ENCODE peak calls at places on chromosomes 6 and 20, in five cellular contexts. J is K562, D is A549, H is HepG2, S is GM12878. V is an unnamed sample. For H3K4me1, the result is how much of the 10 kb centered on the place peaks cover.

GRCh38 chr6:31945507-31946369 is at the start of gene CFB:
- DNase-seq in J (peak), D (peak), H (peak), S (no peak), V (peak)

GRCh38 chr6:37059344-37060194 is 54.1 kb downstream of the FGD2 start:
- DNase-seq in J (peak), D (peak), H (peak), S (no peak), V (peak)

GRCh38 chr6:151719070-151719469 is 88.4 kb upstream of the ESR1 start:
- DNase-seq in J (no peak), D (no peak), H (no peak), S (no peak), V (no peak)

GRCh38 chr20:21114584-21114983 is 8.4 kb upstream of the LINC00237 start:
- DNase-seq in J (no peak), D (no peak), H (no peak), S (no peak), V (peak)

GRCh38 chr6:14521141-14521540 is 403.6 kb downstream of the CD83 start:
- DNase-seq in J (no peak), D (no peak), H (no peak), S (no peak), V (no peak)

GRCh38 chr20:40493071-40493470 is 196.0 kb downstream of the MAFB start:
- DNase-seq in J (no peak), D (no peak), H (no peak), S (no peak), V (no peak)

GRCh38 chr6:35757461-35758123 is 18.8 kb upstream of the CLPSL2 start:
- DNase-seq in J (peak), D (peak), H (peak), S (no peak), V (peak)

GRCh38 chr20:59455392-59456341 is 148.7 kb upstream of the PHACTR3 start:
- DNase-seq in J (peak), D (peak), H (no peak), S (no peak), V (peak)

GRCh38 chr6:118843685-118844390 is 50.1 kb upstream of the ASF1A start:
- DNase-seq in J (no peak), D (no peak), H (no peak), S (peak), V (no peak)

GRCh38 chr20:6122111-6122872 is 538 bp downstream of the FERMT1 start:
- DNase-seq in J (no peak), D (peak), H (peak), S (no peak), V (peak)

GRCh38 chr6:158620963-158621693 is 23.4 kb downstream of the DYNLT1 start:
- DNase-seq in J (no peak), D (no peak), H (no peak), S (no peak), V (no peak)

GRCh38 chr20:34190679-34191090 is 50.5 kb upstream of the ASIP start:
- DNase-seq in J (peak), D (peak), H (peak), S (no peak), V (peak)

GRCh38 chr6:77633471-77633870 is 19.4 kb upstream of the MEI4 start:
- DNase-seq in J (no peak), D (no peak), H (no peak), S (no peak), V (no peak)

GRCh38 chr20:50930139-50931047 is 844 bp downstream of the ADNP start:
- DNase-seq in J (peak), D (peak), H (no peak), S (no peak), V (no peak)

GRCh38 chr6:75436869-75437268 is 56.7 kb downstream of the FILIP1 start:
- DNase-seq in J (no peak), D (no peak), H (no peak), S (no peak), V (no peak)

GRCh38 chr20:45445805-45446562 is 23.6 kb upstream of the WFDC2 start:
- DNase-seq in J (peak), D (peak), H (peak), S (no peak), V (peak)

GRCh38 chr6:40436685-40437604 is 150.2 kb downstream of the LRFN2 start:
- DNase-seq in J (no peak), D (no peak), H (no peak), S (no peak), V (no peak)

GRCh38 chr6:125316621-125317020 is 14.9 kb upstream of the HDDC2 start:
- DNase-seq in J (no peak), D (no peak), H (no peak), S (no peak), V (no peak)

DNA sequence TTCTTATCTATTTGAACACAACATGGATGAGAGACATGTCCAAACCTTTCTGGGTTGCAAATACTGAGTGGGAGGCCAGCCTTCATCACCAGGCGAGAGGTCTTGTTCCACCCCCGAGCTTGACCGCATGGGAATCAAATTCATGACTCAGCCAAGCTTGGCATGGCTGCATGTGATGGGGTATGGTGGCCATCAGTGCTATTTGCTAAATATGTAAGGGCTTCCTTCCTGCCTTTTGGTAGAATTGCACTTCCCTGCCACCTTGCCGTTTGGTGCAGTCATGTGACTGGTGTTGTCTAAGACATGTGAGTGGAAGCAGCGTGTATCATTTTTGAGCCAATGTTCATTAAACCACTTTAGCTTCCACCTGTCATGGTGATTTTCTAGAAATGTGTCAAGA is 508.9 kb upstream of the SULF2 start:
- DNase-seq in J (no peak), D (no peak), H (no peak), S (no peak), V (no peak)
- H3K4me1 ChIP-seq in J (under half), D (under half), H (under half), S (under half), V (under half)

GRCh38 chr6:87941556-87942358 is 105.9 kb upstream of the SPACA1 start:
- DNase-seq in J (no peak), D (no peak), H (no peak), S (no peak), V (no peak)

GRCh38 chr6:87943191-87943590 is 104.5 kb upstream of the SPACA1 start:
- DNase-seq in J (no peak), D (no peak), H (no peak), S (no peak), V (no peak)

GRCh38 chr6:87945966-87946365 is 101.7 kb upstream of the SPACA1 start:
- DNase-seq in J (no peak), D (no peak), H (no peak), S (no peak), V (no peak)

GRCh38 chr6:87944541-87944954 is 103.1 kb upstream of the SPACA1 start:
- DNase-seq in J (peak), D (peak), H (peak), S (no peak), V (peak)

GRCh38 chr6:87945181-87945580 is 102.5 kb upstream of the SPACA1 start:
- DNase-seq in J (no peak), D (no peak), H (no peak), S (no peak), V (no peak)
- TF ChIP-seq JUNB in J (no peak), D (no peak), H (no peak), S (no peak), V (no peak)

DNA sequence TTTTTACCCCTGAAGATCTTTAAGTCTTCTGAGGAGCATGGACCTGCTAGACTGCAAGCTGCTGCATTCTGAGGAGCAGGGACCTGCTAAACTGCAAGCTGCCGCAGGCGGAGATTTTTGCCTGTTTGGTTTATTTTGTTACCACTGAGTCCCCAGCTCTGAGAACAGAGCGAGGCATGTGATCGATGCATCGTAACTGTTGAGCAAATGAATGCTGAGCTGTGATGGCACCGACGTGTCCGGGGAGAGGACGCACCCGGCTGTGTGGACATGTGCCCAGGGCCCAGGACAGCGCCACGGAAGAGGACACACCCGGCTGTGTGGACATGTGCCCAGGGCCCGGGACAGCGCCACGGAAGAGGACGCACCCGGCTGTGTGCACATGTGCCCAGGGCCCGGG is 24.2 kb downstream of the DNAJC5 start:
- DNase-seq in J (no peak), D (no peak), H (no peak), S (no peak), V (no peak)
- TF ChIP-seq CTCF in J (no peak), D (no peak), H (no peak), S (no peak), V (no peak)

DNA sequence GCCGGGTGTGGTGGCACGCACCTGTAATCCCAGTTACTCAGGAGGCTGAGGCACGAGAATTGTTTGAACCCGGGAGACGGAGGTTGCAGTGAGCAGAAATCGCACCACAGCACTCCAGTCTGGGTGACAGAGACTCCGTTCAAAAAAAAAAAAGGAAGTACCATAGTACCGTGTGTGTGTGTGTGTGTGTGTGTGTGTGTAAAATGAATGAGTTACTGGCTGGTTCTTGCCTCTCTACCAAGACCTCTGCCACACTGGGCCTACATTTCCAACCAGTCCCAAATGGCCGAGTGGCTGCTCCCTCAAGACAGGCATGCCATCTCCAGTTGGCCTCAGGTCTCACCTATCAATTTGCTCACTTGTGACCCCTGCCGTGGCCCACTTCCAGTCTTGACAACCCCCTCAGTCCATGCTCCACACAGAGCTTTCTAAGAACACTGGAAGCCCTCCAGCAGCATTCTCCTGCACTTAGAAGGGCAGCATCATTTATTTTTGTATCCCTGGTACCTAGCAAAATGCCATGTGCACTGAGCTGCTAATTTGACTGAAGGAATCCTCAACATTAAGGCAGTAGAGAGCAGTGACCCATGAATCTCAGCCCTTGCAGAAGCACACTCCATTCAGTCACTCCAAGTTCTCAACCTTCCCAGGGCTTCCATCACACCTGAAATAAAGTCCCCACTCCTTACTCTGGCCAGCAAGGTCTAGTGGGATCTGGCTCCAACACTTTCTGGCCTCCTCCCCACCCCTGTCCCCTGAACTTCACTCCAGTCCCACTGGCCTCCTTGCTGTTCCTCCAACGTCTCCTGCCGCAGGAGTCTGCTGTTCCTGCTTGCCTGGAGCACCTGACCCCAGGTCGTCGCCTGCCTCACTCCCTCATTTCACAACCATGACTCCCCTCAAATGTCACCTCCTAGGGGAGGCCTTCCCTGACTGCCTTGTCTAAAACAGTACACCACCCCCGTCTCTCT is 29.9 kb downstream of the COX4I2 start:
- DNase-seq in J (no peak), D (no peak), H (no peak), S (no peak), V (no peak)
- H3K4me1 ChIP-seq in J (half or more), D (half or more), H (half or more), S (under half), V (under half)

DNA sequence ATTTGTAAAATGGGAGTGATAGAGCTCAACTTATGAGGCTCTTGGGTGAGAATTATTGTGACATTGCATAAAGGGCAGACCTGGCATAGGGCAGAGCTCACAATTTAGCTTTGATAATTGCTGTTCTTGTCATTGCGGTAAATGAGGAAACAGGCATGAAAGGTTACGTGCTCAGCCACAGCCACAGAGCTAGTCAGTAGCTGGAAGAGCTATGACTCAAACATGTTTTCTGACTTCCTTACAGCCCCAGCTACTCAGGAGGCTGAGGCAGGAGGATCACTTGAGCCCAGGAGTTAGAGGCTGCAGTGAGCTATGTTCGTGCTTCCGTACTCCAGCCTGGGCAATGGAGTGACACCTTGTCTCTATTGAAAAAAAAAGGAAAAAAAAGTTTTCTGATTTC is 3.5 kb upstream of the GHRH start:
- DNase-seq in J (no peak), D (no peak), H (no peak), S (no peak), V (no peak)
- TF ChIP-seq JUNB in J (no peak), D (no peak), H (no peak), S (peak), V (no peak)

GRCh38 chr6:117795234-117795633 is 111.8 kb upstream of the SLC35F1 start:
- DNase-seq in J (no peak), D (peak), H (no peak), S (no peak), V (no peak)
- TF ChIP-seq CTCF in J (no peak), D (peak), H (peak), S (no peak), V (peak)

GRCh38 chr20:31569163-31570020 is 35.7 kb upstream of the ID1 start:
- DNase-seq in J (peak), D (peak), H (peak), S (no peak), V (peak)
- H3K4me1 ChIP-seq in J (half or more), D (half or more), H (half or more), S (under half), V (half or more)

DNA sequence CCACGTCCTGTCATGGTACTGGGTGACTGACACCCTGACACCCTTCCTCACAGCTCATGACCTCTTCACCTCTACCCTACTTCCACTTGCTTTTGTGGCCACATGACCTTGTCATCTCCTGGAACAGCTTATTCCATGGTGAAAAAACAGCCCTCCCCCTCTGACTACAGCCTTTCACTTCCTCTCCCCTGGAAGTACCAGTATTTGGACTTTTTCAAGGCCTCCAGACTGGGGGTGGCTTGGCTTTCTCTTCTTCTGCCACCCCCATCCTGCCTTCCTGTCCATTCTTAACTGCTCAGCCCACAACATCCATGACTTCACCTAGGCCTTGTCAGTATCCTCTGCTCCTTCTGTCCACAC is 168.4 kb downstream of the CARMIL1 start:
- DNase-seq in J (no peak), D (no peak), H (no peak), S (no peak), V (no peak)
- TF ChIP-seq JUNB in J (no peak), D (no peak), H (no peak), S (no peak), V (no peak)

GRCh38 chr6:34674268-34674639 is 22.3 kb downstream of the ILRUN start:
- DNase-seq in J (no peak), D (no peak), H (peak), S (no peak), V (no peak)
- TF ChIP-seq CTCF in J (no peak), D (no peak), H (no peak), S (no peak), V (no peak)

DNA sequence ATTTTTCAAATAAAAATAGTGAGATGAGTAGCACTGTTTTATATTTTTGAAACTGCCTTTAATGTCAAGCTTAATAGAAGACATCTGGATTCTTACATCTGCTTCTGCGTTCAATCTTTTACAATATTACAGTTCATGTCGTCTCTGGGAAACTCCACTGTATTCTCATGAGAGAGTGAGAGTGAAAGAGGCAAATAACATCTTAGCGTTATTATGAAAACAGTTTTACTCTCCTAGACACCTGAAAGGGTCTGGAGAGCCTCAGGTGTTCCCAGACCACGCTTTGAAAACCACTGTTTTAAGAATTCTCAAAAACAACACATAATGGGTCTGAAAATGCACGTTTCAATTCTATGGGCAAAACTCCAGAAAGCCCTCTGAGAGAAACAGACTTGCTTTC is 63.4 kb downstream of the ARHGAP18 start:
- DNase-seq in J (no peak), D (no peak), H (no peak), S (peak), V (no peak)
- H3K4me1 ChIP-seq in J (under half), D (half or more), H (half or more), S (under half), V (under half)

V was measured in GM23338.